ENCODE peak calls at places on chromosome 5, in ten cellular contexts. One of them, this sample, is unnamed.

GRCh38 chr5:59772206-59772605 is 121.3 kb downstream of the PDE4D start:
- DNase-seq in lung: no peak
- DNase-seq in cardiac muscle cell: no peak
- DNase-seq in tibial artery: no peak
- DNase-seq in psoas muscle: no peak
- DNase-seq in astrocyte: no peak
- DNase-seq in lower lobe of right lung: no peak
- DNase-seq in mesenchymal stem cell: no peak
- DNase-seq in CD4-positive, alpha-beta memory T cell: no peak
- DNase-seq in body of pancreas: no peak
- DNase-seq in this sample: no peak

GRCh38 chr5:83340511-83340918 is 131.0 kb upstream of the VCAN start:
- DNase-seq in lung: no peak
- DNase-seq in cardiac muscle cell: no peak
- DNase-seq in tibial artery: no peak
- DNase-seq in psoas muscle: no peak
- DNase-seq in astrocyte: no peak
- DNase-seq in lower lobe of right lung: no peak
- DNase-seq in mesenchymal stem cell: no peak
- DNase-seq in CD4-positive, alpha-beta memory T cell: peak; percentile 50
- DNase-seq in body of pancreas: no peak
- DNase-seq in this sample: no peak

GRCh38 chr5:88679638-88680037 is 203.3 kb downstream of the MEF2C start:
- DNase-seq in lung: no peak
- DNase-seq in cardiac muscle cell: no peak
- DNase-seq in tibial artery: no peak
- DNase-seq in psoas muscle: no peak
- DNase-seq in astrocyte: no peak
- DNase-seq in lower lobe of right lung: no peak
- DNase-seq in mesenchymal stem cell: no peak
- DNase-seq in CD4-positive, alpha-beta memory T cell: no peak
- DNase-seq in body of pancreas: no peak
- DNase-seq in this sample: peak; percentile 76

GRCh38 chr5:135467051-135467625 is 15.0 kb upstream of the TIFAB start:
- DNase-seq in lung: no peak
- DNase-seq in cardiac muscle cell: no peak
- DNase-seq in tibial artery: no peak
- DNase-seq in psoas muscle: no peak
- DNase-seq in astrocyte: no peak
- DNase-seq in lower lobe of right lung: no peak
- DNase-seq in mesenchymal stem cell: no peak
- DNase-seq in CD4-positive, alpha-beta memory T cell: no peak
- DNase-seq in body of pancreas: no peak
- DNase-seq in this sample: no peak

GRCh38 chr5:82225525-82226172 is 52.5 kb downstream of the RPS23 start:
- DNase-seq in lung: peak; percentile 57
- DNase-seq in cardiac muscle cell: peak; percentile 68
- DNase-seq in tibial artery: peak; percentile 51
- DNase-seq in psoas muscle: peak; percentile 60
- DNase-seq in astrocyte: peak; percentile 22
- DNase-seq in lower lobe of right lung: no peak
- DNase-seq in mesenchymal stem cell: peak; percentile 70
- DNase-seq in CD4-positive, alpha-beta memory T cell: peak; percentile 65
- DNase-seq in body of pancreas: peak; percentile 67
- DNase-seq in this sample: peak; percentile 82

GRCh38 chr5:73117088-73117755 is 3.2 kb upstream of the TMEM171 start:
- DNase-seq in lung: no peak
- DNase-seq in cardiac muscle cell: no peak
- DNase-seq in tibial artery: no peak
- DNase-seq in psoas muscle: no peak
- DNase-seq in astrocyte: no peak
- DNase-seq in lower lobe of right lung: peak; percentile 52
- DNase-seq in mesenchymal stem cell: no peak
- DNase-seq in CD4-positive, alpha-beta memory T cell: no peak
- DNase-seq in body of pancreas: no peak
- DNase-seq in this sample: no peak

GRCh38 chr5:153618857-153619256 is 128.4 kb downstream of the GRIA1 start:
- DNase-seq in lung: no peak
- DNase-seq in cardiac muscle cell: no peak
- DNase-seq in tibial artery: no peak
- DNase-seq in psoas muscle: no peak
- DNase-seq in astrocyte: peak; percentile 55
- DNase-seq in lower lobe of right lung: no peak
- DNase-seq in mesenchymal stem cell: peak; percentile 56
- DNase-seq in CD4-positive, alpha-beta memory T cell: no peak
- DNase-seq in body of pancreas: no peak
- DNase-seq in this sample: no peak

GRCh38 chr5:144774247-144774646 is 603.6 kb downstream of the KCTD16 start:
- DNase-seq in lung: no peak
- DNase-seq in cardiac muscle cell: no peak
- DNase-seq in tibial artery: no peak
- DNase-seq in psoas muscle: no peak
- DNase-seq in astrocyte: no peak
- DNase-seq in lower lobe of right lung: no peak
- DNase-seq in mesenchymal stem cell: no peak
- DNase-seq in CD4-positive, alpha-beta memory T cell: no peak
- DNase-seq in body of pancreas: no peak
- DNase-seq in this sample: no peak

GRCh38 chr5:88861213-88861612 is 21.8 kb downstream of the MEF2C start:
- DNase-seq in lung: no peak
- DNase-seq in cardiac muscle cell: no peak
- DNase-seq in tibial artery: no peak
- DNase-seq in psoas muscle: no peak
- DNase-seq in astrocyte: no peak
- DNase-seq in lower lobe of right lung: no peak
- DNase-seq in mesenchymal stem cell: no peak
- DNase-seq in CD4-positive, alpha-beta memory T cell: no peak
- DNase-seq in body of pancreas: no peak
- DNase-seq in this sample: no peak

GRCh38 chr5:66779535-66779934 is 183.3 kb downstream of the MAST4 start:
- DNase-seq in lung: no peak
- DNase-seq in cardiac muscle cell: no peak
- DNase-seq in tibial artery: no peak
- DNase-seq in psoas muscle: no peak
- DNase-seq in astrocyte: peak; percentile 70
- DNase-seq in lower lobe of right lung: no peak
- DNase-seq in mesenchymal stem cell: no peak
- DNase-seq in CD4-positive, alpha-beta memory T cell: no peak
- DNase-seq in body of pancreas: no peak
- DNase-seq in this sample: no peak

GRCh38 chr5:127355342-127355741 is 64.7 kb downstream of the MEGF10 start:
- DNase-seq in lung: no peak
- DNase-seq in cardiac muscle cell: no peak
- DNase-seq in tibial artery: no peak
- DNase-seq in psoas muscle: no peak
- DNase-seq in astrocyte: no peak
- DNase-seq in lower lobe of right lung: no peak
- DNase-seq in mesenchymal stem cell: no peak
- DNase-seq in CD4-positive, alpha-beta memory T cell: no peak
- DNase-seq in body of pancreas: no peak
- DNase-seq in this sample: no peak

GRCh38 chr5:39628348-39628747 is 203.6 kb upstream of the DAB2 start:
- DNase-seq in lung: no peak
- DNase-seq in cardiac muscle cell: no peak
- DNase-seq in tibial artery: no peak
- DNase-seq in psoas muscle: no peak
- DNase-seq in astrocyte: no peak
- DNase-seq in lower lobe of right lung: no peak
- DNase-seq in mesenchymal stem cell: no peak
- DNase-seq in CD4-positive, alpha-beta memory T cell: no peak
- DNase-seq in body of pancreas: no peak
- DNase-seq in this sample: no peak

GRCh38 chr5:181161534-181162175 is 14.3 kb downstream of the OR2V2 start:
- DNase-seq in lung: no peak
- DNase-seq in cardiac muscle cell: no peak
- DNase-seq in tibial artery: no peak
- DNase-seq in psoas muscle: no peak
- DNase-seq in astrocyte: no peak
- DNase-seq in lower lobe of right lung: no peak
- DNase-seq in mesenchymal stem cell: no peak
- DNase-seq in CD4-positive, alpha-beta memory T cell: no peak
- DNase-seq in body of pancreas: no peak
- DNase-seq in this sample: no peak

GRCh38 chr5:136058972-136059354 is 30.2 kb downstream of the TGFBI start:
- DNase-seq in lung: no peak
- DNase-seq in cardiac muscle cell: no peak
- DNase-seq in tibial artery: no peak
- DNase-seq in psoas muscle: no peak
- DNase-seq in astrocyte: no peak
- DNase-seq in lower lobe of right lung: no peak
- DNase-seq in mesenchymal stem cell: no peak
- DNase-seq in CD4-positive, alpha-beta memory T cell: no peak
- DNase-seq in body of pancreas: no peak
- DNase-seq in this sample: no peak

GRCh38 chr5:24999732-25000131 is 355.0 kb upstream of the CDH10 start:
- DNase-seq in lung: no peak
- DNase-seq in cardiac muscle cell: no peak
- DNase-seq in tibial artery: no peak
- DNase-seq in psoas muscle: no peak
- DNase-seq in astrocyte: no peak
- DNase-seq in lower lobe of right lung: no peak
- DNase-seq in mesenchymal stem cell: no peak
- DNase-seq in CD4-positive, alpha-beta memory T cell: no peak
- DNase-seq in body of pancreas: no peak
- DNase-seq in this sample: no peak

GRCh38 chr5:164472150-164472549 is 966.7 kb downstream of the MAT2B start:
- DNase-seq in lung: peak; percentile 47
- DNase-seq in cardiac muscle cell: peak; percentile 23
- DNase-seq in tibial artery: no peak
- DNase-seq in psoas muscle: no peak
- DNase-seq in astrocyte: no peak
- DNase-seq in lower lobe of right lung: no peak
- DNase-seq in mesenchymal stem cell: no peak
- DNase-seq in CD4-positive, alpha-beta memory T cell: no peak
- DNase-seq in body of pancreas: no peak
- DNase-seq in this sample: no peak

GRCh38 chr5:67021522-67022316 is 174.9 kb downstream of the CD180 start:
- DNase-seq in lung: no peak
- DNase-seq in cardiac muscle cell: no peak
- DNase-seq in tibial artery: no peak
- DNase-seq in psoas muscle: no peak
- DNase-seq in astrocyte: peak; percentile 49
- DNase-seq in lower lobe of right lung: no peak
- DNase-seq in mesenchymal stem cell: no peak
- DNase-seq in CD4-positive, alpha-beta memory T cell: no peak
- DNase-seq in body of pancreas: no peak
- DNase-seq in this sample: no peak

GRCh38 chr5:178673801-178674200 is 47.0 kb upstream of the CLK4 start:
- DNase-seq in lung: no peak
- DNase-seq in cardiac muscle cell: no peak
- DNase-seq in tibial artery: no peak
- DNase-seq in psoas muscle: no peak
- DNase-seq in astrocyte: no peak
- DNase-seq in lower lobe of right lung: no peak
- DNase-seq in mesenchymal stem cell: no peak
- DNase-seq in CD4-positive, alpha-beta memory T cell: no peak
- DNase-seq in body of pancreas: no peak
- DNase-seq in this sample: no peak

GRCh38 chr5:133565993-133566392 is 46.3 kb downstream of the FSTL4 start:
- DNase-seq in lung: no peak
- DNase-seq in cardiac muscle cell: peak; percentile 86
- DNase-seq in tibial artery: no peak
- DNase-seq in psoas muscle: no peak
- DNase-seq in astrocyte: peak; percentile 9
- DNase-seq in lower lobe of right lung: no peak
- DNase-seq in mesenchymal stem cell: peak; percentile 22
- DNase-seq in CD4-positive, alpha-beta memory T cell: no peak
- DNase-seq in body of pancreas: no peak
- DNase-seq in this sample: peak; percentile 68

GRCh38 chr5:149432861-149433462 is 53.9 kb upstream of the IL17B start:
- DNase-seq in lung: no peak
- DNase-seq in cardiac muscle cell: no peak
- DNase-seq in tibial artery: no peak
- DNase-seq in psoas muscle: no peak
- DNase-seq in astrocyte: no peak
- DNase-seq in lower lobe of right lung: no peak
- DNase-seq in mesenchymal stem cell: peak; percentile 62
- DNase-seq in CD4-positive, alpha-beta memory T cell: no peak
- DNase-seq in body of pancreas: no peak
- DNase-seq in this sample: no peak
- H3K4me1 ChIP-seq in lung: no peaks in the 10 kb centered on the region
- H3K4me1 ChIP-seq in cardiac muscle cell: peaks cover 6% of the 10 kb centered on the region
- H3K4me1 ChIP-seq in tibial artery: peaks cover 24% of the 10 kb centered on the region
- H3K4me1 ChIP-seq in psoas muscle: peaks cover 8% of the 10 kb centered on the region
- H3K4me1 ChIP-seq in astrocyte: peaks cover 3% of the 10 kb centered on the region
- H3K4me1 ChIP-seq in lower lobe of right lung: peaks cover 37% of the 10 kb centered on the region
- H3K4me1 ChIP-seq in mesenchymal stem cell: peaks cover 13% of the 10 kb centered on the region
- H3K4me1 ChIP-seq in CD4-positive, alpha-beta memory T cell: no peaks in the 10 kb centered on the region
- H3K4me1 ChIP-seq in body of pancreas: peaks cover 10% of the 10 kb centered on the region
- H3K4me1 ChIP-seq in this sample: no peaks in the 10 kb centered on the region

DNA sequence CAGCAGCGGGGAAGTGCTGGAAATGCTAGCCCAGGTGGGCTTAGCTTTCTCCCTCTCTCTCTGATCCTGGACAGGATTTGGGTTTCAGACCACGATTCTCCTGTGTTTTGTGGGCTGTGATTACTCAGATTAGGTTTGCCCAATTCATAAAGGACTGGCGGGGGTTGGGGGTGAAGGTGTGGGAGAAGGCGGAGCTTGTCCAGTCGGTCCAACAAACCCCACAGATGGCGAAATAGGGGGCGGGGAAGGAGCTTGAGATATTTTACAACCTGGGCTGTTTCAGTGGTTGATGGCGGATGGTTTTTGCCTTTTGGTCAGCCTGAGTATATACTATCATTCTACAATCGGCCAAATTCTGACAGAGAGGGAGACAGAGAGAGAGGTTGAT is 35.2 kb downstream of the PCDHAC2 start:
- DNase-seq in lung: peak; percentile 86
- DNase-seq in cardiac muscle cell: peak; percentile 11
- DNase-seq in tibial artery: no peak
- DNase-seq in psoas muscle: no peak
- DNase-seq in astrocyte: no peak
- DNase-seq in lower lobe of right lung: peak; percentile 80
- DNase-seq in mesenchymal stem cell: peak; percentile 31
- DNase-seq in CD4-positive, alpha-beta memory T cell: no peak
- DNase-seq in body of pancreas: no peak
- DNase-seq in this sample: peak; percentile 64
- H3K36me3 ChIP-seq in lung: no peaks in the 10 kb centered on the region
- H3K36me3 ChIP-seq in cardiac muscle cell: no peaks in the 10 kb centered on the region
- H3K36me3 ChIP-seq in tibial artery: no peaks in the 10 kb centered on the region
- H3K36me3 ChIP-seq in psoas muscle: no peaks in the 10 kb centered on the region
- H3K36me3 ChIP-seq in astrocyte: no peaks in the 10 kb centered on the region
- H3K36me3 ChIP-seq in lower lobe of right lung: no peaks in the 10 kb centered on the region
- H3K36me3 ChIP-seq in mesenchymal stem cell: no peaks in the 10 kb centered on the region
- H3K36me3 ChIP-seq in CD4-positive, alpha-beta memory T cell: no peaks in the 10 kb centered on the region
- H3K36me3 ChIP-seq in body of pancreas: no peaks in the 10 kb centered on the region
- H3K36me3 ChIP-seq in this sample: no peaks in the 10 kb centered on the region

GRCh38 chr5:34932947-34933346 is 3.6 kb downstream of the DNAJC21 start:
- DNase-seq in lung: no peak
- DNase-seq in cardiac muscle cell: no peak
- DNase-seq in tibial artery: no peak
- DNase-seq in psoas muscle: no peak
- DNase-seq in astrocyte: no peak
- DNase-seq in lower lobe of right lung: no peak
- DNase-seq in mesenchymal stem cell: no peak
- DNase-seq in CD4-positive, alpha-beta memory T cell: no peak
- DNase-seq in body of pancreas: no peak
- DNase-seq in this sample: no peak
- H3K4me3 ChIP-seq in lung: no peak overlapping the region
- H3K4me3 ChIP-seq in cardiac muscle cell: no peak overlapping the region
- H3K4me3 ChIP-seq in tibial artery: no peak overlapping the region
- H3K4me3 ChIP-seq in psoas muscle: no peak overlapping the region
- H3K4me3 ChIP-seq in astrocyte: no peak overlapping the region
- H3K4me3 ChIP-seq in lower lobe of right lung: no peak overlapping the region
- H3K4me3 ChIP-seq in mesenchymal stem cell: no peak overlapping the region
- H3K4me3 ChIP-seq in CD4-positive, alpha-beta memory T cell: no peak overlapping the region
- H3K4me3 ChIP-seq in body of pancreas: no peak overlapping the region
- H3K4me3 ChIP-seq in this sample: no peak overlapping the region

GRCh38 chr5:167820266-167820988 is 471.0 kb upstream of the WWC1 start:
- DNase-seq in lung: no peak
- DNase-seq in cardiac muscle cell: no peak
- DNase-seq in tibial artery: no peak
- DNase-seq in psoas muscle: no peak
- DNase-seq in astrocyte: peak; percentile 46
- DNase-seq in lower lobe of right lung: no peak
- DNase-seq in mesenchymal stem cell: no peak
- DNase-seq in CD4-positive, alpha-beta memory T cell: no peak
- DNase-seq in body of pancreas: no peak
- DNase-seq in this sample: no peak
- H3K4me1 ChIP-seq in lung: no peaks in the 10 kb centered on the region
- H3K4me1 ChIP-seq in cardiac muscle cell: no peaks in the 10 kb centered on the region
- H3K4me1 ChIP-seq in tibial artery: peaks cover 24% of the 10 kb centered on the region
- H3K4me1 ChIP-seq in psoas muscle: no peaks in the 10 kb centered on the region
- H3K4me1 ChIP-seq in astrocyte: peaks cover 22% of the 10 kb centered on the region
- H3K4me1 ChIP-seq in lower lobe of right lung: no peaks in the 10 kb centered on the region
- H3K4me1 ChIP-seq in mesenchymal stem cell: peaks cover 2% of the 10 kb centered on the region
- H3K4me1 ChIP-seq in CD4-positive, alpha-beta memory T cell: no peaks in the 10 kb centered on the region
- H3K4me1 ChIP-seq in body of pancreas: peaks cover 6% of the 10 kb centered on the region
- H3K4me1 ChIP-seq in this sample: no peaks in the 10 kb centered on the region